ENCODE peak calls at places on chromosomes 1 and 21, in four cellular contexts. R is A549, O is K562, H is transverse colon. B is an unnamed sample.

GRCh38 chr1:65049941-65050713 is 83.8 kb upstream of the JAK1 start:
- DNase-seq in H (no peak), O (no peak), R (no peak), B (no peak)

GRCh38 chr1:219498666-219499065 is 114.2 kb downstream of the ZC3H11B start:
- DNase-seq in H (peak), R (no peak), O (no peak), B (peak)

GRCh38 chr1:234503193-234504050 is 24.4 kb upstream of the TARBP1 start:
- DNase-seq in O (no peak), R (no peak), H (no peak), B (no peak)

GRCh38 chr1:216929870-216930582 is 206.8 kb upstream of the ESRRG start:
- DNase-seq in O (no peak), R (no peak), H (no peak), B (no peak)

GRCh38 chr1:21143138-21143537 is 33.6 kb downstream of the EIF4G3 start:
- DNase-seq in R (no peak), H (no peak), O (no peak), B (no peak)

GRCh38 chr1:101476541-101476940 is 239.7 kb downstream of the S1PR1 start:
- DNase-seq in R (no peak), H (no peak), O (no peak), B (no peak)

GRCh38 chr1:115929846-115930245 is 46.5 kb upstream of the SLC22A15 start:
- DNase-seq in H (no peak), R (no peak), O (no peak), B (no peak)

GRCh38 chr1:236095705-236096500 is 31.0 kb upstream of the NID1 start:
- DNase-seq in H (no peak), R (no peak), O (no peak), B (no peak)

GRCh38 chr1:218211241-218211640 is 73.9 kb upstream of the RRP15 start:
- DNase-seq in R (no peak), O (no peak), H (no peak), B (no peak)

GRCh38 chr1:214187152-214187900 is 93.6 kb upstream of the SMYD2 start:
- DNase-seq in O (no peak), H (no peak), R (no peak), B (no peak)

GRCh38 chr1:209823143-209824041 is 4.4 kb upstream of the UTP25 start:
- DNase-seq in H (no peak), R (peak), O (peak), B (no peak)

GRCh38 chr1:21775542-21775899 is 7.4 kb downstream of the USP48 start:
- DNase-seq in R (no peak), H (no peak), O (no peak), B (no peak)

GRCh38 chr1:167541013-167541412 is 12.5 kb downstream of the CREG1 start:
- DNase-seq in R (no peak), O (no peak), H (no peak), B (no peak)

GRCh38 chr1:20484526-20485462 is 1.2 kb downstream of the CAMK2N1 start:
- DNase-seq in H (no peak), O (no peak), R (no peak), B (peak)

GRCh38 chr1:201436461-201436860 is 14.9 kb upstream of the TNNI1 start:
- DNase-seq in H (no peak), R (peak), O (peak), B (no peak)

GRCh38 chr1:110765640-110766335 is 91.0 kb upstream of the KCNA3 start:
- DNase-seq in O (peak), R (peak), H (peak), B (no peak)

GRCh38 chr1:151984313-151984956 is 9.2 kb downstream of the S100A10 start:
- DNase-seq in H (no peak), O (no peak), R (no peak), B (no peak)

GRCh38 chr1:186858923-186859322 is 30.2 kb downstream of the PLA2G4A start:
- DNase-seq in O (no peak), R (no peak), H (no peak), B (peak)

GRCh38 chr1:201072149-201072548 is 40.1 kb downstream of the CACNA1S start:
- DNase-seq in H (no peak), O (no peak), R (no peak), B (no peak)

GRCh38 chr1:196467230-196467629 is 141.0 kb downstream of the KCNT2 start:
- DNase-seq in O (no peak), R (no peak), H (no peak), B (no peak)

GRCh38 chr1:201480231-201481003 is 11.4 kb upstream of the PHLDA3 start:
- DNase-seq in R (peak), O (peak), H (peak), B (peak)

GRCh38 chr1:232508161-232508661 is 121.7 kb downstream of the SIPA1L2 start:
- DNase-seq in O (no peak), H (no peak), R (no peak), B (no peak)

GRCh38 chr21:33967086-33967571 is 51.5 kb upstream of the ATP5PO start:
- DNase-seq in R (no peak), H (no peak), O (no peak), B (no peak)

GRCh38 chr1:236058141-236058626 is 6.7 kb downstream of the NID1 start:
- DNase-seq in R (no peak), O (no peak), H (no peak), B (no peak)

GRCh38 chr1:57843760-57844159 is 419.9 kb upstream of the DAB1 start:
- DNase-seq in R (no peak), O (no peak), H (no peak), B (no peak)

GRCh38 chr1:110798691-110799256 is 74.2 kb upstream of the CD53 start:
- DNase-seq in O (no peak), R (no peak), H (no peak), B (no peak)

GRCh38 chr1:109723351-109723750 is 11.3 kb downstream of the GSTM5 start:
- DNase-seq in R (no peak), O (no peak), H (no peak), B (no peak)

GRCh38 chr1:224621813-224622682 is 5.9 kb downstream of the CNIH3 start:
- DNase-seq in O (no peak), H (no peak), R (no peak), B (no peak)

GRCh38 chr1:16905856-16906702 is 10.3 kb downstream of the RNU1-2 start:
- DNase-seq in R (no peak), O (no peak), H (no peak), B (no peak)

GRCh38 chr1:53046930-53047329 is 15.1 kb upstream of the PODN start:
- DNase-seq in O (no peak), H (no peak), R (no peak), B (peak)

GRCh38 chr1:21939650-21940374 is 2.7 kb upstream of the HSPG2 start:
- DNase-seq in H (peak), R (peak), O (peak), B (peak)

GRCh38 chr1:192529811-192530210 is 45.8 kb upstream of the RGS1 start:
- DNase-seq in H (no peak), R (no peak), O (no peak), B (no peak)

GRCh38 chr1:90384152-90384650 is 332.9 kb downstream of the BARHL2 start:
- DNase-seq in O (no peak), H (no peak), R (no peak), B (no peak)

GRCh38 chr21:45336870-45337269 is 49.2 kb upstream of the POFUT2 start:
- DNase-seq in O (no peak), H (no peak), R (no peak), B (peak)

DNA sequence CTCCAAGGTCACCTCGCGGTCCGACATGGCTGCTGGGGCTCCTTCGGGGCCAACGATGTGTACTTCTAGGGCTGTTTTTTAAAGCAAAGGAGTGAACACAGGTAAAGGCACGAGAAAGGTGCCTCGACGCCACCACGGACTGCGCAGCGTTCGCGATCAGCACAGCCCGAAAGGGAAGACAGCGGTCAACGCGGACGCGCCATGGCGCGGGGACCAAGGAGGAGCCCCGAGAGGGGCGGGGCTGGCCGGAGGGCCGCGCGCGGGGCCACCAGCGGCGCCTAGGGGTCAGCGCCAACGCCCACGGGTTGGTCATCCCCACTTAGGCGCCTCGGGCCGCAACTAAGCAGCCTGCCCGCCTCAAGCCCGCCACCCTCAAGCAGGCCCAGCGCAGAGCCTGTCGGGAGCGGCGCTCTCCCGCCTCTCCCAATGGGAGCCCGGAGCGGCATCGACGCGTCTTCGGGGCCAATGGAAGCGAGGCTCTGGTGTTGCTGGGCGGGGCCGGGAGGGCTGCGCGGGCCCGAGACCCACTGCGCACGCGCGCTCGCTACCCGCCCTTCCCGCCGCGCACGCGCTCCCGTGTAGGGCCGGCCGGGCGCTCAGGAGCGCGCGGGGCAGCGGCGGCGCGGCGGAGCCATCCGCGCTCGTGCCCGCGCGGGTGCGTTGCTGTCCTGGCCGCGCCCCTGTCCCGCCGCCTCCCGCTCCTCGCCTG is at the start of gene DIP2A:
- DNase-seq in O (peak), H (peak), R (peak), B (peak)
- TF ChIP-seq EP300 in O (peak), H (no peak), R (no peak), B (no peak)

DNA sequence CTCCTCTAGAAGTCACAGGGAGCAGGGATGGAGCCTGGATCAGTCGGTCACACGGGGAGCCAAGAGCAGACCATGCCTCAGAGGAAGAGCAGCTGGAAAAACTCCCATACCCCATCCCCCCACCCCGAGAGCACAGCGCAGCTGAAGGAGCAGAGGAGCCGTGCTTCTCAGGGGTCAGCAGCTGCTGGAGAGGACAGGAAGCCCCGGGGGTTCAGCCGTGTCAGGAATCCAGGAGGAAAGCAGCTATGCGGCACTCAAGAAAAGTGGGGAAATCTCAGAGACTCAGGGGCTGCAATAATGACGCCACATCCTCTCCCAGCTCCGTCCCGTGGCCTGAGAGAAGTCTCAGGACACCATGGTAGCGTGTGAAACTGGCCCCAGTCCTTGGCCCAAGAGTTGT is 102.3 kb downstream of the NPHP4 start:
- DNase-seq in H (no peak), R (no peak), O (no peak), B (no peak)
- TF ChIP-seq EP300 in H (no peak), R (no peak), O (no peak), B (no peak)

GRCh38 chr21:29300547-29301138 is 1.9 kb downstream of the BACH1 start:
- DNase-seq in H (no peak), O (no peak), R (no peak), B (no peak)
- TF ChIP-seq EP300 in H (no peak), O (no peak), R (no peak), B (no peak)

GRCh38 chr1:41452704-41453350 is 31.7 kb downstream of the EDN2 start:
- DNase-seq in R (no peak), O (no peak), H (peak), B (no peak)

GRCh38 chr1:41450747-41451285 is 33.7 kb downstream of the EDN2 start:
- DNase-seq in O (no peak), R (no peak), H (no peak), B (no peak)

GRCh38 chr1:41454406-41454805 is 30.1 kb downstream of the EDN2 start:
- DNase-seq in H (peak), R (no peak), O (no peak), B (no peak)

GRCh38 chr1:41456847-41457540 is 27.5 kb downstream of the EDN2 start:
- DNase-seq in O (no peak), R (no peak), H (no peak), B (no peak)

DNA sequence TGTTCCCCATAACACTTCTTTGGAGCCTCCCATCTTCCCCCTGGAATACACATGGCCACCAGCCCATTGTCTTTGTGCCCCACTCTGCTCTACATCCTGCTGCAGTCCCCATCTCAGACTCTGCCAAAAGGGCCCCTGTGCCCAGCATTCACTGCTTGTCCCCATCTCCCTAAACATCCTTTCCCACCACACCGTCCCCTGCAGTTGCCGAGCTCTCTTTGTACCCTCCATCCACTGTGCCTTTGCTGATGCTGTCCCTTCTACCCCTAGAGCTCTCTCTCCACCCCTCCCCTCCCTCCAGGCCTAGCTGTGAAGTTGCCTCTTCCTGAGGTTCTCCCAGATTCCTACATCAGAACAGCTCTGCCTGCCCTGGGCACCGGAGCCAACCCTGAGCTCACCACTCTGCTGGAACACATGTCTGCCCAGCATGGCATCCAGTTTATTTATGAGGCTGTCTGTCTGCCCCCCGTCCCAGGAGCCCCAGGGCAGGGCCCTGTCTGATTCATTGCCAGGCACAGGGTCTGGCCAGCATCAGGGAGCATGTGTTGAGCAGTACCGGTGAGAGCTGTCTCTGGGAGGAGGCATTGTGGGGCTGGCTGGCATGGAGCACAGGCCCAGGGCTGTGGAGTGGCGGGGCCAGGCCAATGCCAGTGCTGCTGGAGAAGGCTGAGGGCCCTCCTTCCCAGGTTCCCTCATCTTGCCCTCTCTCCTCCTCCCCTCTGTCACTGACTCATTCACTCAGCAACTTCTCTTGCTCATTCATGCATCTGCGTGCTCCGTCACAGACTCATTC is 28.8 kb downstream of the EDN2 start:
- DNase-seq in O (no peak), R (no peak), H (peak), B (no peak)
- TF ChIP-seq EP300 in O (no peak), R (no peak), H (peak), B (no peak)

DNA sequence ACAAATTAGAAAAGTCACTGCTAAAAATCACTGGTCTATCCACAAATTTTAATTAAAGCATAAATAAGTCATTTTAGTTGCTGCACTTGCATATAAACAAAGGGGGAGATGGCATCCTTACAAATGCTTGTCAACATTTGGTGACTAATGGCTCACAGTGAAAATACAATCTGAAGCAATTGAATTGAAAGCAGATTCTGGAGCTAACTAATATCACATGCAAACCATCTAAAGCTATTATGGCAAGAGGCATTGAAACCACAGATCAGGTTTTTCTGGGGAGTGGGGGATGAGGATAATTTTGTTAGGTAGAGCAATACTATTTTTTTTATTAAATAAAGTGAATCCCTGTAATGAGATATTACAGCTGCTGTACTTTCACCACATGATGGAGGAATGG is 200.7 kb downstream of the TM2D1 start:
- DNase-seq in H (no peak), R (no peak), O (no peak), B (no peak)
- TF ChIP-seq EP300 in H (no peak), R (no peak), O (no peak), B (no peak)

DNA sequence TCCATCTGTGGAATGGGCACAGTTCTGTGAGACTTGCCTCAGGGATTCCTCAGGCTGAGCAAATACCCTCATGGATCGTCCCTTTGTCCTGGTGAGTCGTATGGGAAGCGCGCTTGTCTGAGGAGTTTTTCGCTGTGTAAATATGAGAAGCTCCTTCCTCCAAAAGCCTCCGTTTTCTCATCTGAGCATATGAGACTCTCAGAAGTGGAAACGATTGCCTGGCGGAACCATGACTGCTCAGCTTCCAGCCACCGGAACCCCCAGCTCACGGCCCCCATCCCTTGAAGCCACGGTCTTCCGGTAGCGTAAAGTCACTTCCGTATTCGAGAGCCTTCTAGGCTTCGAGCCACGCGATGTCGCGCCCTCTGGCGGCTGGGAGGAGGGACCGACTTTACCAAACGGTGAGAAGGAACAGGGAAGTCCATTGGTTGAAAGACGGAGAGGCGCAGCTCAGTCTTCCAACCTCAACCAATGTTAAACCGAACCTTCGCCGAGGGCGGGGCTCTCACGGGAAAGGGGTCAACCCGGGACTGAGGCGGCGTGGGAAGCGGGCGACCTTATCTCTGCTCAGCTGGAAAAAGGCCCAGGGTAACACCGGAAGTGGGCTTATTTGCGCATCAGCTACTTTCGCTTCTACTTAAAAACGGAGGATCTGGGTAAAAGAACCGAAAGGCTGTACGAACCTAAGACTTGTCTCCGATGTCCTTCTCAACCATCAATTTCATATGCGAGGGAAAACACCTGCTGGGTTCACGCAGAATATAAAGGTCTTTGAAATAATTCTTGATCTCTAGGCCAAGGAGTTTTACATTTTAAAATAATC is 46.3 kb downstream of the AZIN2 start:
- DNase-seq in R (peak), O (peak), H (peak), B (peak)
- TF ChIP-seq EP300 in R (no peak), O (peak), H (no peak), B (no peak)

GRCh38 chr1:156129687-156130577 is 15.4 kb downstream of the LMNA start:
- DNase-seq in O (peak), R (peak), H (peak), B (peak)
- TF ChIP-seq EP300 in O (no peak), R (no peak), H (no peak), B (no peak)

B was measured in ovary.